ENCODE peak calls at places on chromosome 5, in seven cellular contexts. One of them, this sample, is unnamed.

GRCh38 chr5:149959406-149960236 is 937 bp upstream of the SLC26A2 start:
- DNase-seq in tibial nerve: peak
- DNase-seq in right lobe of liver: no peak
- DNase-seq in H54: no peak
- DNase-seq in body of pancreas: no peak
- DNase-seq in sigmoid colon: no peak
- DNase-seq in HCT116: peak
- DNase-seq in this sample: peak

GRCh38 chr5:142014911-142015584 is 2.2 kb upstream of the GNPDA1 start:
- DNase-seq in right lobe of liver: no peak
- DNase-seq in body of pancreas: peak
- DNase-seq in H54: peak
- DNase-seq in tibial nerve: peak
- DNase-seq in HCT116: peak
- DNase-seq in sigmoid colon: no peak
- DNase-seq in this sample: peak

GRCh38 chr5:133801955-133802751 is 166.3 kb downstream of the C5orf15 start:
- DNase-seq in right lobe of liver: peak
- DNase-seq in H54: no peak
- DNase-seq in sigmoid colon: no peak
- DNase-seq in body of pancreas: peak
- DNase-seq in tibial nerve: no peak
- DNase-seq in HCT116: no peak
- DNase-seq in this sample: no peak

GRCh38 chr5:52725065-52725746 is 62.5 kb upstream of the ITGA1 start:
- DNase-seq in body of pancreas: peak
- DNase-seq in HCT116: no peak
- DNase-seq in sigmoid colon: no peak
- DNase-seq in tibial nerve: no peak
- DNase-seq in right lobe of liver: no peak
- DNase-seq in H54: no peak
- DNase-seq in this sample: no peak

GRCh38 chr5:17218353-17219005 is 1.0 kb downstream of the BASP1 start:
- DNase-seq in right lobe of liver: peak
- DNase-seq in H54: peak
- DNase-seq in HCT116: no peak
- DNase-seq in sigmoid colon: no peak
- DNase-seq in body of pancreas: peak
- DNase-seq in tibial nerve: no peak
- DNase-seq in this sample: no peak

GRCh38 chr5:157384971-157385709 is 74.9 kb upstream of the NIPAL4 start:
- DNase-seq in tibial nerve: peak
- DNase-seq in body of pancreas: no peak
- DNase-seq in H54: peak
- DNase-seq in right lobe of liver: no peak
- DNase-seq in sigmoid colon: peak
- DNase-seq in HCT116: no peak
- DNase-seq in this sample: no peak

GRCh38 chr5:58046371-58046770 is 413.5 kb downstream of the PLK2 start:
- DNase-seq in right lobe of liver: no peak
- DNase-seq in sigmoid colon: no peak
- DNase-seq in H54: no peak
- DNase-seq in body of pancreas: no peak
- DNase-seq in tibial nerve: no peak
- DNase-seq in HCT116: no peak
- DNase-seq in this sample: no peak

GRCh38 chr5:131671409-131671808 is 36.4 kb upstream of the RAPGEF6 start:
- DNase-seq in right lobe of liver: no peak
- DNase-seq in tibial nerve: no peak
- DNase-seq in H54: no peak
- DNase-seq in sigmoid colon: no peak
- DNase-seq in body of pancreas: no peak
- DNase-seq in HCT116: no peak
- DNase-seq in this sample: peak

GRCh38 chr5:142549834-142550233 is 136.1 kb downstream of the FGF1 start:
- DNase-seq in body of pancreas: no peak
- DNase-seq in right lobe of liver: no peak
- DNase-seq in H54: no peak
- DNase-seq in tibial nerve: no peak
- DNase-seq in HCT116: no peak
- DNase-seq in sigmoid colon: no peak
- DNase-seq in this sample: no peak

GRCh38 chr5:159094745-159095144 is 5.0 kb downstream of the EBF1 start:
- DNase-seq in body of pancreas: peak
- DNase-seq in right lobe of liver: no peak
- DNase-seq in tibial nerve: peak
- DNase-seq in sigmoid colon: peak
- DNase-seq in HCT116: peak
- DNase-seq in H54: peak
- DNase-seq in this sample: peak

GRCh38 chr5:90555666-90556065 is 2.9 kb upstream of the ADGRV1 start:
- DNase-seq in HCT116: no peak
- DNase-seq in tibial nerve: no peak
- DNase-seq in body of pancreas: no peak
- DNase-seq in H54: no peak
- DNase-seq in sigmoid colon: no peak
- DNase-seq in right lobe of liver: no peak
- DNase-seq in this sample: no peak

GRCh38 chr5:122963305-122963704 is 73.2 kb downstream of the PPIC start:
- DNase-seq in HCT116: no peak
- DNase-seq in right lobe of liver: no peak
- DNase-seq in tibial nerve: no peak
- DNase-seq in body of pancreas: no peak
- DNase-seq in sigmoid colon: no peak
- DNase-seq in H54: no peak
- DNase-seq in this sample: no peak

GRCh38 chr5:103041071-103041676 is 78.8 kb downstream of the GIN1 start:
- DNase-seq in right lobe of liver: no peak
- DNase-seq in body of pancreas: no peak
- DNase-seq in tibial nerve: no peak
- DNase-seq in HCT116: peak
- DNase-seq in sigmoid colon: no peak
- DNase-seq in H54: no peak
- DNase-seq in this sample: peak

GRCh38 chr5:134511796-134512660 is 13.4 kb upstream of the JADE2 start:
- DNase-seq in HCT116: no peak
- DNase-seq in right lobe of liver: peak
- DNase-seq in tibial nerve: peak
- DNase-seq in body of pancreas: peak
- DNase-seq in H54: no peak
- DNase-seq in sigmoid colon: peak
- DNase-seq in this sample: no peak

GRCh38 chr5:100900796-100901731 is 2.0 kb downstream of the ST8SIA4 start:
- DNase-seq in HCT116: no peak
- DNase-seq in H54: peak
- DNase-seq in tibial nerve: peak
- DNase-seq in right lobe of liver: peak
- DNase-seq in sigmoid colon: peak
- DNase-seq in body of pancreas: peak
- DNase-seq in this sample: peak
- TF ChIP-seq POLR2A in HCT116: no peak
- TF ChIP-seq POLR2A in H54: no peak
- TF ChIP-seq POLR2A in tibial nerve: peak
- TF ChIP-seq POLR2A in right lobe of liver: peak
- TF ChIP-seq POLR2A in sigmoid colon: no peak
- TF ChIP-seq POLR2A in body of pancreas: no peak
- TF ChIP-seq POLR2A in this sample: peak

DNA sequence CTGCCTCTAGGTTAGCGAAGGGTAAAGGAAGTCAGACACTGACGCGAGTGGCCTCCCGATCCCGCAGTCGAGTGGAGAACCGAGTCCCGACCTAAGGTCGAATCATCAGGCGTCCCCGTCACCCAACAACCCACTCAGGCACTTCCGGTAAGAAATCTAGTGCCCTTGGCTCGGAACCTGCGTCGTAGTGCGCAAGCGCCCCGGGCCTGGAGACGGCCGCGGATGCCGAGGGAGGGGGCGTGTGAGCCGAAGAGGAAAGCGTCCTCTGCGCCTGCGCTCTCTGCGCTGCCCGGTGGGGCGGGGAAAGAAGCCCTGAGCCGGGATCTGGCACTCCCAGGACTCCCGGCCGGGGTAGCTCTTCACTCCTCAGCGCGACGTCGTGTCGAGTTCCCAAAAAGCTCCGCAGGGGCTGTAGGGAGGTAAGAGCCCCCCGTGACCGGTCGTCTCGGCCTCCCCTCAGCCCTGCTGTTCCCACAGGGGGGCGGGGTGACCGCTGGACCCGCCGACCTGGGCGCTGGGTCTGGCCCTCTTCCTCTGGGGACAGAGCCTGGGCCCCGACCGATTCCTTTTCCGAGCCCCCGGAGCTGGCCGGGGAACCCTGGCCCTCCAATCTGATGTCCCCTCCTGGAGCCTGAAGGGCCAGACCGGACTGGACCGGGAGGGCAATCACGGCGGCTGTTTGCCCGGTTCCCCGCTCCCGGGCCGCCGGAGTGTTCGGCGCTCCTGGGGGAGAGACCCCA is at the start of gene ZFYVE16:
- DNase-seq in right lobe of liver: peak
- DNase-seq in body of pancreas: peak
- DNase-seq in HCT116: peak
- DNase-seq in H54: peak
- DNase-seq in sigmoid colon: peak
- DNase-seq in tibial nerve: peak
- DNase-seq in this sample: peak
- TF ChIP-seq POLR2A in right lobe of liver: peak
- TF ChIP-seq POLR2A in body of pancreas: peak
- TF ChIP-seq POLR2A in HCT116: peak
- TF ChIP-seq POLR2A in H54: peak
- TF ChIP-seq POLR2A in sigmoid colon: peak
- TF ChIP-seq POLR2A in tibial nerve: peak
- TF ChIP-seq POLR2A in this sample: peak

DNA sequence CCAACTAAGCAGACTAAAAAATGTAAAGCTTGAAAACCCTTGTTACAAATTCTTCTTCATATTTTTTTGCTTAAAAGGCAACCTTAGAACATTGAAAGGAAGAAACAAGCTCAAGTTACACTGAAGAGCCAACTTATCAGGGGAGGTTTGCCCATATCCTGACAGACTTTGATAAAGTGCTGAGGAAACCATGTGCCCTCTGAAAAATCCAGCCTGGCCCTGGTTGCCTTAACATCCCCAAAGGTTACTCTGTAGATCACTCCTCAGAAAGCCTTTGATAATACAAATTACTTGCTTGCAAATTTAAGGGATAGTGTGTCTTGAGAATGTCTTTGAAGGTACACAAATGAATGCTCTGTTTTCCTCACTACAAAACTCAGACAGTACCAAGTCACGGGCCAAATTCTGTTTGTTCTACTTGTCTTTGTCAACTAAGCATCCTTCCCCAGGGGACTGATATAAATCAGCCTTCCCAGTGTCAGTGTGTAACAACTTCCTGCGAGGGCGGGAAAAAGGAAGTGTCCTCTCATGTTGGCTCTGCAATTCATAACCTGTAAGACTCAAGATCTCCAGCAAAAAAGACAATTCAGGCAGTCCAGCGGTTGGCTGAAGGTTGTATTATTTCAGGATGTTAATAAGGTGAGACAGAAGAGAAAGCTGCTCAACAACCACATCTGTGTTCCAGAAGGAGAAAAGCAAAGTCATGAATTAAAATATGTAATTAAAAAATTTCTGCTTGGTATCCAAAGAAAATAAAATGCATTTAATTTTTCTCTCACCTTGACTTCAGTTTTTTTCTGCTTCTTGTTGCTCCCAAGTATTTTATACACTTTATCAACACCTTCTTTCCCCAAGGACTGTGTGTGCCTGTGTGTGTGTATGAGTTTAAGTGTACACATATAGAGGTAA is 199.9 kb downstream of the PIK3R1 start:
- DNase-seq in body of pancreas: no peak
- DNase-seq in sigmoid colon: no peak
- DNase-seq in HCT116: no peak
- DNase-seq in right lobe of liver: no peak
- DNase-seq in tibial nerve: no peak
- DNase-seq in H54: no peak
- DNase-seq in this sample: peak
- TF ChIP-seq POLR2A in body of pancreas: no peak
- TF ChIP-seq POLR2A in sigmoid colon: no peak
- TF ChIP-seq POLR2A in HCT116: no peak
- TF ChIP-seq POLR2A in right lobe of liver: no peak
- TF ChIP-seq POLR2A in tibial nerve: no peak
- TF ChIP-seq POLR2A in H54: no peak
- TF ChIP-seq POLR2A in this sample: no peak

GRCh38 chr5:179823937-179824744 is 3.4 kb downstream of the SQSTM1 start:
- DNase-seq in right lobe of liver: peak
- DNase-seq in sigmoid colon: peak
- DNase-seq in HCT116: no peak
- DNase-seq in H54: no peak
- DNase-seq in body of pancreas: no peak
- DNase-seq in tibial nerve: no peak
- DNase-seq in this sample: no peak
- TF ChIP-seq POLR2A in right lobe of liver: no peak
- TF ChIP-seq POLR2A in sigmoid colon: no peak
- TF ChIP-seq POLR2A in HCT116: no peak
- TF ChIP-seq POLR2A in H54: no peak
- TF ChIP-seq POLR2A in body of pancreas: no peak
- TF ChIP-seq POLR2A in tibial nerve: no peak
- TF ChIP-seq POLR2A in this sample: no peak